ENCODE peak calls at places on chromosomes 11 and 22, in five cellular contexts. Y is uterus; U is activated naive CD4-positive, alpha-beta T cell treated with Interleukin-2 at 50 U/mL for 16 hours; D is breast epithelium; O is stimulated activated CD8-positive, alpha-beta memory T cell treated with anti-CD3 and anti-CD28 coated beads, Interleukin-7, amount 100 ng/mL, for 1 hour. H is an unnamed sample.

GRCh38 chr22:38879961-38880360 is 7.9 kb upstream of the CBX6 start:
- DNase-seq in Y (no peak), U (no peak), D (no peak), O (no peak), H (no peak)

GRCh38 chr11:56089697-56090096 is 3.4 kb upstream of the OR8I2 start:
- DNase-seq in Y (no peak), U (no peak), D (no peak), O (no peak), H (no peak)

GRCh38 chr11:111913997-111914396 is 1.5 kb downstream of the HSPB2 start:
- DNase-seq in Y (peak), U (no peak), D (no peak), O (no peak), H (peak)

GRCh38 chr11:129280027-129280811 is 88.1 kb upstream of the ARHGAP32 start:
- DNase-seq in Y (no peak), U (peak), D (no peak), O (no peak), H (peak)

GRCh38 chr22:37569921-37570660 is 9.8 kb downstream of the LGALS2 start:
- DNase-seq in Y (no peak), U (no peak), D (no peak), O (no peak), H (no peak)

GRCh38 chr11:87897921-87898320 is 277.3 kb downstream of the RAB38 start:
- DNase-seq in Y (no peak), U (no peak), D (no peak), O (no peak), H (no peak)

GRCh38 chr11:133506023-133506422 is 26.3 kb downstream of the OPCML start:
- DNase-seq in Y (no peak), U (no peak), D (no peak), O (no peak), H (no peak)

GRCh38 chr11:32960553-32961164 is 55.0 kb upstream of the DEPDC7 start:
- DNase-seq in Y (no peak), U (no peak), D (no peak), O (no peak), H (peak)

GRCh38 chr11:8933931-8934330 is 1.2 kb upstream of the C11orf16 start:
- DNase-seq in Y (no peak), U (no peak), D (no peak), O (no peak), H (no peak)

GRCh38 chr22:30731658-30732057 is 37.0 kb downstream of the OSBP2 start:
- DNase-seq in Y (no peak), U (no peak), D (no peak), O (no peak), H (no peak)

GRCh38 chr22:43921361-43921760 is 2.2 kb upstream of the PNPLA3 start:
- DNase-seq in Y (no peak), U (no peak), D (no peak), O (no peak), H (peak)

GRCh38 chr11:120185678-120186407 is 25.0 kb upstream of the OAF start:
- DNase-seq in Y (peak), U (no peak), D (no peak), O (no peak), H (no peak)

GRCh38 chr11:92204731-92205130 is 19.9 kb upstream of the FAT3 start:
- DNase-seq in Y (no peak), U (no peak), D (no peak), O (no peak), H (no peak)

GRCh38 chr11:77141475-77141874 is 13.4 kb downstream of the MYO7A start:
- DNase-seq in Y (no peak), U (no peak), D (no peak), O (no peak), H (no peak)

GRCh38 chr11:65040520-65041205 is 347 bp upstream of the SAC3D1 start:
- DNase-seq in Y (peak), U (peak), D (peak), O (peak), H (peak)

GRCh38 chr11:72589802-72590761 is 84.1 kb downstream of the PDE2A start:
- DNase-seq in Y (no peak), U (peak), D (no peak), O (no peak), H (peak)

GRCh38 chr11:61888043-61888442 is 3.3 kb downstream of the FADS3 start:
- DNase-seq in Y (peak), U (no peak), D (peak), O (no peak), H (peak)

GRCh38 chr11:62552465-62552782 is 5.8 kb upstream of the AHNAK start:
- DNase-seq in Y (peak), U (no peak), D (no peak), O (no peak), H (peak)

GRCh38 chr11:9363954-9364912 is 20.2 kb upstream of the IPO7 start:
- DNase-seq in Y (peak), U (peak), D (peak), O (peak), H (peak)

GRCh38 chr11:17898782-17899181 is 114.1 kb downstream of the SERGEF start:
- DNase-seq in Y (no peak), U (no peak), D (no peak), O (no peak), H (no peak)

GRCh38 chr11:81888391-81888790 is 845.3 kb downstream of the FAM181B start:
- DNase-seq in Y (no peak), U (no peak), D (no peak), O (no peak), H (no peak)

GRCh38 chr11:19816040-19816439 is 103.4 kb downstream of the NAV2 start:
- DNase-seq in Y (no peak), U (no peak), D (peak), O (no peak), H (peak)

GRCh38 chr22:24235315-24235714 is 9.6 kb downstream of the GGT5 start:
- DNase-seq in Y (no peak), U (no peak), D (no peak), O (no peak), H (no peak)

GRCh38 chr11:116725434-116726221 is 47.2 kb downstream of the BUD13 start:
- DNase-seq in Y (peak), U (no peak), D (no peak), O (no peak), H (peak)

GRCh38 chr11:127521413-127521812 is 520.8 kb upstream of the KIRREL3 start:
- DNase-seq in Y (no peak), U (no peak), D (no peak), O (no peak), H (peak)